ENCODE peak calls at places on chromosomes 11 and 22, in six cellular contexts. X is K562, U is H1, H is HCT116, T is GM12878, M is HepG2. J is an unnamed sample. For H3K4me1, the result is how much of the 10 kb centered on the place peaks cover.

GRCh38 chr11:4190098-4190497 is 95.5 kb downstream of the RRM1 start:
- DNase-seq in H (no peak), U (peak), M (no peak), X (no peak), T (no peak), J (no peak)

GRCh38 chr11:15884792-15885540 is 471.4 kb downstream of the SOX6 start:
- DNase-seq in X (peak), U (no peak), H (no peak), M (no peak), T (no peak), J (no peak)

GRCh38 chr22:45205624-45205925 is 35.1 kb downstream of the KIAA0930 start:
- DNase-seq in H (no peak), U (no peak), T (no peak), M (no peak), X (no peak), J (no peak)

GRCh38 chr22:29225422-29226090 is 19.9 kb downstream of the EMID1 start:
- DNase-seq in M (no peak), T (no peak), H (no peak), U (no peak), X (no peak), J (no peak)

GRCh38 chr11:126129681-126130671 is 67.3 kb upstream of the CDON start:
- DNase-seq in H (no peak), T (no peak), X (no peak), U (no peak), M (no peak), J (no peak)

GRCh38 chr11:111826322-111826950 is 44.9 kb downstream of the ALG9 start:
- DNase-seq in M (no peak), U (no peak), H (no peak), T (no peak), X (no peak), J (no peak)

GRCh38 chr22:18968011-18968749 is 32.1 kb upstream of the PRODH start:
- DNase-seq in T (no peak), U (peak), H (no peak), M (no peak), X (peak), J (no peak)

GRCh38 chr11:57464343-57465181 is 4.2 kb downstream of the RTN4RL2 start:
- DNase-seq in M (no peak), T (no peak), X (peak), U (no peak), H (no peak), J (no peak)

GRCh38 chr11:94787798-94788197 is 19.6 kb downstream of the AMOTL1 start:
- DNase-seq in M (no peak), T (no peak), U (no peak), X (peak), H (no peak), J (no peak)

GRCh38 chr22:40666151-40666848 is 13.0 kb upstream of the MCHR1 start:
- DNase-seq in U (no peak), X (no peak), H (no peak), T (no peak), M (no peak), J (no peak)

GRCh38 chr11:46948378-46949131 is 12.0 kb downstream of the CSTPP1 start:
- DNase-seq in U (no peak), T (no peak), X (no peak), M (no peak), H (no peak), J (no peak)

GRCh38 chr11:128981254-128981653 is 38.6 kb upstream of the TP53AIP1 start:
- DNase-seq in T (no peak), M (no peak), H (no peak), X (no peak), U (no peak), J (no peak)

GRCh38 chr11:72738199-72739141 is 13.7 kb downstream of the ARAP1 start:
- DNase-seq in X (peak), H (no peak), M (no peak), T (no peak), U (no peak), J (no peak)

GRCh38 chr11:26102325-26102724 is 229.6 kb upstream of the ANO3 start:
- DNase-seq in U (no peak), T (no peak), M (no peak), H (no peak), X (no peak), J (no peak)

GRCh38 chr11:134522782-134523570 is 110.9 kb upstream of the B3GAT1 start:
- DNase-seq in M (no peak), T (no peak), U (no peak), H (no peak), X (no peak), J (no peak)

GRCh38 chr11:68049509-68050370 is 10.9 kb downstream of the TCIRG1 start:
- DNase-seq in U (no peak), T (no peak), X (no peak), M (no peak), H (no peak), J (no peak)

GRCh38 chr22:44085743-44086741 is 61.9 kb downstream of the PARVB start:
- DNase-seq in H (peak), T (peak), X (peak), M (peak), U (no peak), J (no peak)

GRCh38 chr22:33971561-33971961 is 51.3 kb upstream of the LARGE1 start:
- DNase-seq in T (no peak), X (no peak), U (no peak), H (no peak), M (peak), J (no peak)

GRCh38 chr11:13140028-13140870 is 131.1 kb downstream of the RASSF10 start:
- DNase-seq in M (peak), H (no peak), T (peak), X (no peak), U (no peak), J (no peak)

GRCh38 chr11:45834298-45834756 is 12.9 kb upstream of the CRY2 start:
- DNase-seq in H (no peak), X (no peak), M (no peak), U (no peak), T (no peak), J (no peak)

GRCh38 chr11:13329670-13330401 is 52.2 kb downstream of the BMAL1 start:
- DNase-seq in H (no peak), M (no peak), X (no peak), U (no peak), T (no peak), J (no peak)

GRCh38 chr22:22322792-22323191 is 78.2 kb downstream of the VPREB1 start:
- DNase-seq in H (no peak), M (no peak), X (no peak), T (no peak), U (no peak), J (no peak)

GRCh38 chr11:130644187-130644586 is 195.7 kb downstream of the ADAMTS15 start:
- DNase-seq in U (no peak), H (no peak), T (no peak), X (no peak), M (no peak), J (no peak)

GRCh38 chr22:41976070-41976901 is 7.0 kb downstream of the SEPTIN3 start:
- DNase-seq in U (peak), X (peak), M (no peak), T (no peak), H (no peak), J (no peak)

GRCh38 chr11:134244593-134244992 is 8.6 kb downstream of the THYN1 start:
- DNase-seq in U (no peak), X (peak), M (peak), H (no peak), T (no peak), J (no peak)

GRCh38 chr22:23906641-23907040 is 12.5 kb downstream of the MIF start:
- DNase-seq in T (no peak), H (no peak), U (no peak), X (no peak), M (no peak), J (no peak)
- TF ChIP-seq YY1 in T (no peak), H (no peak), U (no peak), X (no peak), M (no peak), J (no peak)

GRCh38 chr11:63850946-63851345 is 12.0 kb downstream of the MARK2 start:
- DNase-seq in U (no peak), X (no peak), H (no peak), M (no peak), T (no peak), J (no peak)
- H3K4me1 ChIP-seq in U (under half), X (under half), H (under half), M (under half), T (under half), J (under half)

GRCh38 chr11:42524534-42525227 is 787.1 kb upstream of the API5 start:
- DNase-seq in U (peak), T (peak), M (peak), X (peak), H (no peak), J (peak)
- TF ChIP-seq ZNF274 in U (no peak), T (no peak), M (no peak), X (no peak), H (no peak), J (no peak)

DNA sequence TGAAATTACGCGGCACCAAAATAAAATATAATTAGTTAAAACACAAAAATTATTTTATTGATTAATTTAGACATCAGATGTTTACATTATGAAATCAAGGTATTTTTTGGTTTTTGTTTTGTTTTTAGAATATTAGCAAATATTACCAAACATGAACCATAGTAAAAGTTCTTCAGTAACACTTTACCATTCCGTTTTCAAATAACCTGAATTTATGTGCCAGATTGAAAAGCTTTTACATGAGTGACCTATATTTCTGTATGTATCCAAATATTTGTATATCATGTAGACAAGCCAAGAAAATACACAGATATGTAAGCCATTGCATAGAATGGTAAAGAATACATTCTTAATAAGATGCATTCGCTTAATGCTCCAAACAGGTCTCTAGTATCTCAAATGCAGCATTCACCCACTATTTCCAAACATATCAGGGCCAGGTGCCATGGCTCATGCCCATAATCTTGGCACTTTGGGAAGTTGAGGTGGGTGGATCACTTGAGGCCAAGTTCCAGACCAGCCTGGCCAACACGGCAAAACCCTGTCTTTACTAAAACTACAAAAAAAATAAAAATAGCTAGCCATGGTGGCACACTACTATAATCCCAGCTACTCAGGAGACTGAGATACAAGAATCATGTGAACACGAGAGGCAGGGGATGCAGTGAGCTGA is 102.4 kb upstream of the SERPIND1 start:
- DNase-seq in U (peak), H (no peak), T (no peak), M (no peak), X (no peak), J (no peak)
- TF ChIP-seq YY1 in U (no peak), H (no peak), T (no peak), M (no peak), X (no peak), J (no peak)

GRCh38 chr22:49517721-49518120 is 310.0 kb downstream of the BRD1 start:
- DNase-seq in T (no peak), U (no peak), X (no peak), M (no peak), H (no peak), J (no peak)

GRCh38 chr22:49521787-49522224 is 305.9 kb downstream of the BRD1 start:
- DNase-seq in M (no peak), X (no peak), T (no peak), U (no peak), H (no peak), J (no peak)

GRCh38 chr22:49517211-49517610 is 310.5 kb downstream of the BRD1 start:
- DNase-seq in U (no peak), M (no peak), H (no peak), X (no peak), T (no peak), J (no peak)

GRCh38 chr22:49518436-49518970 is 309.2 kb downstream of the BRD1 start:
- DNase-seq in T (no peak), X (no peak), H (no peak), U (no peak), M (no peak), J (no peak)

DNA sequence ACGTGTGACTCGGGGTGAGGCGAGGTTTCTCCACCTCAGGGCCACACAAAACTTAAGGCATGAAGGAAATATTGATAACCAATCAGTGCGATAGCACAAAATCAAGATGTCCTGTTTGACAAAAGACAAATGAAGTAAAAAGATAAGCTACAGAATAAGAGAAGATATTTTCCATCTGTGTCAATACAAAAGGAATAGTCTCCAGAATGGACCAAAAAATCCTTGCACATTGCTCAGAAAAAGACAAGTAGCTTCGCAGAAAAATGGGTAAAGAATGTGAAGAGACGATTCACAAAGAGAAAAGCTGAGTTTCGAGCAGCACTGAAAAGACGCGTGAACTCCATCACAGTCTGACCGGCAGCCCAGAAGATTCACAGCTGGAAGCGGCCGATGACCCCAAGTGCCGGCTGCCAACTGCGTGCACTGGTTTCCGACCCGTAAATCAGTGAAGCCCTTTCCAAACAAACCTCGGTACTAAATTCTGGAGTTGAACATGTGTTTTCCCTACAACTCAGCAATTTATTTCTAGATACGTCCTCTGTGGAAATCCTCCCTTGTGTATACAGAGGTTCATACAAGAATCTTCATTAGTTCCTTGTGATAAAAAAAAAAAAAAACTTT is 308.4 kb downstream of the BRD1 start:
- DNase-seq in H (no peak), M (no peak), U (no peak), X (no peak), T (no peak), J (no peak)
- H3K4me1 ChIP-seq in H (under half), M (under half), U (under half), X (under half), T (under half), J (under half)

GRCh38 chr11:2445107-2445947 is 519 bp downstream of the KCNQ1 start:
- DNase-seq in M (no peak), T (no peak), H (no peak), X (no peak), U (no peak), J (no peak)
- TF ChIP-seq ZNF274 in M (no peak), T (no peak), H (no peak), X (no peak), U (no peak), J (no peak)

GRCh38 chr11:120551191-120551590 is 39.6 kb downstream of the GRIK4 start:
- DNase-seq in T (no peak), M (no peak), U (no peak), H (no peak), X (no peak), J (no peak)

GRCh38 chr11:120554771-120555432 is 43.4 kb downstream of the GRIK4 start:
- DNase-seq in X (no peak), M (no peak), H (no peak), U (no peak), T (no peak), J (no peak)

GRCh38 chr11:120558754-120559431 is 47.3 kb downstream of the GRIK4 start:
- DNase-seq in X (no peak), M (no peak), T (no peak), U (no peak), H (no peak), J (no peak)

GRCh38 chr11:120556841-120557240 is 45.3 kb downstream of the GRIK4 start:
- DNase-seq in T (no peak), X (no peak), M (no peak), U (no peak), H (no peak), J (no peak)

DNA sequence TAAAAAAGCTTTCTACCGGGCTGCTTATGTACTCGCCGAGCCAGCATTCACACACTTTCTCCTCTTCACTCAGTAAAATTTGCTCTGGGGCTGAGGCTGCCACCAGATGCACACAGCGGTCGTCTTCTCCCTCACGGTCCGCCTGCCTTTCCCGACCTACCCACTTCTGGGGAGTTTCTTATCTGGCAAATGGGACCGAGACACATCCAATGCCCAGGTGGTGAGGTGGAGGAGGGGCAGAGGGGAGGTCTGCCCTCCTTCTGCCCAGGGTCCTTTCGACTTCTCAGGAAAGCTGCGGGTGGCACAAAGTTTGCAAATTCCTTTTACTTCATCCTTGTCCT is 43.9 kb downstream of the GRIK4 start:
- DNase-seq in H (no peak), M (no peak), T (no peak), X (no peak), U (no peak), J (no peak)
- TF ChIP-seq YY1 in H (no peak), M (no peak), T (no peak), X (no peak), U (no peak), J (no peak)

GRCh38 chr22:39083212-39084165 is 6.4 kb downstream of the APOBEC3G start:
- DNase-seq in U (no peak), M (no peak), X (no peak), T (no peak), H (no peak), J (no peak)
- H3K4me1 ChIP-seq in U (under half), M (under half), X (under half), T (under half), H (under half), J (under half)

GRCh38 chr22:36853407-36854099 is 7.3 kb upstream of the NCF4 start:
- DNase-seq in T (no peak), X (peak), H (peak), M (peak), U (peak), J (peak)
- TF ChIP-seq ZNF274 in T (no peak), X (no peak), H (no peak), M (no peak), U (no peak), J (no peak)

DNA sequence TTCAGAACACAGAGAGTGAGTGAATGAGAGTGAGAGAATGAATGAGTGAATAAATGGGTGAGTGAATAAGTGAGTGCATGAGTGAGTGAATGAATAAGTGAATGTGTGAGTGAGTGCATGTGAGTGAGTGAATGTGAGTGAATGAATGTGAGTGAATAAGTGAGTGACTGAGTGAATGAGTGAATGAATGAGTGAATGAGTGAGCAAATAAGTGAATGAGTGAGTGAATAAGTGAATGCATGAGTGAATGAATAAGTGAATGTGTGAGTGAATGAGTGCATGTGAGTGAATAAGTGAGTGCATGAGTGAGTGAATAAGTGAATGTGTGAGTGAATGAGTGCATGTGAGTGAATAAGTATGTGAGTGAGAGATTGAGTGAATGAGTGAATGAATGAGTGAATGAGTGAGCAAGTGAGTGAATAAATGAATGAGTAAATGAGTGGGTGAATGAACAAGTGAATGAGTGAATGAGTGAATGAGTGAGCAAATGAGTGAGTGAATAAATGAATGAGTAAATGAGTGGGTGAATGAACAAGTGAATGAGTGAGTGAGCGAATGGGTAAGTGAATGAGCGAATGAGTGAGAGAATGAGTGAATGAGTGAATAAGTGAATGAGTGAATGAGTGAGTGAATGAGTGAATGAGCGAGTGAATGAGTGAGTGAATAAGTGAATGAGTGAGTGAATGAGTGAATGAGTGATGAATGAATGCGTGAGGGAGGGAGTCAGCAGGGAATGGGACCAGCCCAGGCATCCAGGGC is 21.3 kb upstream of the MUC5B start:
- DNase-seq in U (no peak), X (no peak), H (no peak), M (no peak), T (no peak), J (no peak)
- TF ChIP-seq YY1 in U (no peak), X (no peak), H (no peak), M (no peak), T (no peak), J (no peak)